ENCODE peak calls at places on chromosomes 16 and 17, in six cellular contexts. X is activated CD4-positive, alpha-beta T cell treated with anti-CD3 and anti-CD28 coated beads for 36 hours; I is occipital lobe; Q is HS-5; H is suprapubic skin; Z is NCI-H1694. N is an unnamed sample.

GRCh38 chr16:57133911-57134310 is 41.5 kb downstream of the CPNE2 start:
- DNase-seq in X (no peak), I (no peak), Q (no peak), H (no peak), Z (no peak), N (no peak)

GRCh38 chr17:72598705-72599104 is 477.9 kb downstream of the SOX9 start:
- DNase-seq in X (no peak), I (no peak), Q (no peak), H (no peak), Z (no peak), N (no peak)

GRCh38 chr17:20896153-20896649 is 146.6 kb downstream of the USP22 start:
- DNase-seq in X (peak), I (no peak), Q (no peak), H (no peak), Z (no peak), N (no peak)

GRCh38 chr17:82285141-82285540 is 11.6 kb upstream of the CSNK1D start:
- DNase-seq in X (no peak), I (no peak), Q (no peak), H (no peak), Z (no peak), N (no peak)

GRCh38 chr16:14378684-14379467 is 251.2 kb downstream of the PARN start:
- DNase-seq in X (no peak), I (no peak), Q (peak), H (no peak), Z (no peak), N (peak)

GRCh38 chr16:3553138-3553923 is 23.9 kb downstream of the NLRC3 start:
- DNase-seq in X (no peak), I (no peak), Q (no peak), H (no peak), Z (no peak), N (no peak)

GRCh38 chr17:80198144-80198661 is 21.9 kb downstream of the SGSH start:
- DNase-seq in X (no peak), I (no peak), Q (no peak), H (no peak), Z (no peak), N (peak)

GRCh38 chr16:87880117-87880696 is 10.9 kb upstream of the SLC7A5 start:
- DNase-seq in X (peak), I (no peak), Q (no peak), H (no peak), Z (no peak), N (no peak)

N was measured in M059J.